ENCODE peak calls at places on chromosomes 13 and 19, in eight cellular contexts. R is colonic mucosa, Q is A673, L is GM23248, H is GM23338, J is mesenchymal stem cell, D is cardiac muscle cell, N is SK-N-SH. W is an unnamed sample. For H3K4me1, the result is how much of the 10 kb centered on the place peaks cover.

GRCh38 chr13:102968572-102969228 is 97.5 kb downstream of the SLC10A2 start:
- DNase-seq in R (no peak), Q (no peak), L (no peak), H (no peak), J (no peak), D (no peak), N (no peak), W (no peak)

GRCh38 chr13:60335531-60335930 is 61.5 kb upstream of the TDRD3 start:
- DNase-seq in R (no peak), Q (peak), L (peak), H (peak), J (peak), D (peak), N (no peak), W (no peak)

GRCh38 chr13:51267581-51267980 is 45.4 kb downstream of the FAM124A start:
- DNase-seq in R (no peak), Q (no peak), L (no peak), H (peak), J (peak), D (no peak), N (no peak), W (no peak)

GRCh38 chr13:42525035-42525504 is 48.9 kb upstream of the TNFSF11 start:
- DNase-seq in R (no peak), Q (no peak), L (peak), H (no peak), J (peak), D (peak), N (no peak), W (no peak)

GRCh38 chr19:14023404-14024235 is 4.3 kb upstream of the RLN3 start:
- DNase-seq in R (peak), Q (peak), L (peak), H (peak), J (peak), D (peak), N (peak), W (no peak)

GRCh38 chr19:7199613-7200533 is 94.3 kb downstream of the INSR start:
- DNase-seq in R (peak), Q (peak), L (no peak), H (no peak), J (peak), D (no peak), N (no peak), W (no peak)

GRCh38 chr19:51029718-51030117 is 3.3 kb upstream of the KLK11 start:
- DNase-seq in R (no peak), Q (peak), L (no peak), H (peak), J (no peak), D (no peak), N (peak), W (no peak)

GRCh38 chr13:60617863-60618733 is 221.1 kb downstream of the TDRD3 start:
- DNase-seq in R (no peak), Q (peak), L (peak), H (peak), J (peak), D (peak), N (no peak), W (no peak)

GRCh38 chr13:45798851-45799250 is 52.7 kb downstream of the SIAH3 start:
- DNase-seq in R (no peak), Q (no peak), L (no peak), H (no peak), J (no peak), D (no peak), N (no peak), W (no peak)

GRCh38 chr13:35470671-35471465 is 5.6 kb downstream of the MAB21L1 start:
- DNase-seq in R (peak), Q (no peak), L (peak), H (peak), J (peak), D (peak), N (peak), W (peak)

GRCh38 chr13:107339209-107339608 is 771.3 kb upstream of the ARGLU1 start:
- DNase-seq in R (no peak), Q (no peak), L (peak), H (peak), J (peak), D (no peak), N (no peak), W (no peak)

GRCh38 chr19:952049-952679 is 26.3 kb downstream of the ARID3A start:
- DNase-seq in R (no peak), Q (no peak), L (no peak), H (no peak), J (no peak), D (no peak), N (no peak), W (no peak)
- H3K4me1 ChIP-seq in R (under half), Q (under half), L (under half), H (under half), J (half or more), D (under half), N (under half), W (under half)

GRCh38 chr13:41060723-41061074 is 610 bp upstream of the WBP4 start:
- DNase-seq in R (peak), Q (peak), L (peak), H (peak), J (peak), D (peak), N (peak), W (peak)
- H3K4me1 ChIP-seq in R (under half), Q (under half), L (half or more), H (under half), J (under half), D (under half), N (under half), W (under half)

GRCh38 chr19:8481191-8481590 is 21.2 kb downstream of the PRAM1 start:
- DNase-seq in R (no peak), Q (no peak), L (no peak), H (no peak), J (no peak), D (no peak), N (no peak), W (no peak)

GRCh38 chr19:8484331-8484894 is 18.0 kb downstream of the PRAM1 start:
- DNase-seq in R (peak), Q (no peak), L (no peak), H (no peak), J (no peak), D (no peak), N (no peak), W (peak)

GRCh38 chr19:8482696-8483095 is 19.7 kb downstream of the PRAM1 start:
- DNase-seq in R (no peak), Q (no peak), L (no peak), H (no peak), J (no peak), D (no peak), N (no peak), W (no peak)

GRCh38 chr19:8481616-8482015 is 20.8 kb downstream of the PRAM1 start:
- DNase-seq in R (no peak), Q (no peak), L (no peak), H (no peak), J (no peak), D (no peak), N (no peak), W (no peak)

GRCh38 chr19:8483165-8483564 is 19.3 kb downstream of the PRAM1 start:
- DNase-seq in R (no peak), Q (no peak), L (no peak), H (no peak), J (no peak), D (no peak), N (no peak), W (no peak)
- H3K4me1 ChIP-seq in R (under half), Q (under half), L (under half), H (under half), J (under half), D (under half), N (under half), W (under half)

DNA sequence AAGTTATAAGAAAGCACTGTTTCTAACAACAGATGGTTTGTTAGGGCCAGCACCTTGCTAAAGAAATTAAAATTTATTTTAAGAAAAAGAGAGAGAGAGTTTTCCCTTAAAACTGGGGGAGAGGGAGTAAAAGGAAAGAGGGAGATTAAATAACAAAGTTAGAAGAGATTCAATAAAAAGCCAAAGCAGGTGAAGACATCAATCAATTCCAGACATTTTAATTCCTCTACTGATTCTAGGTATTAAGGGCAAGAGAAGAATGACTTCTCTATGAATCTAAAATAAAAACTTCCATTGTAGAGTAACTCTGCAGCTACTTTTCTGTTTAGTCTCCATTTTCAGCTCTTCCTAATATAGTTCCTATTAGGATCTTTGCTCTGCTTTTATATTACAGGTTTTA is 58.6 kb downstream of the TBC1D4 start:
- DNase-seq in R (no peak), Q (no peak), L (no peak), H (no peak), J (no peak), D (no peak), N (no peak), W (no peak)
- H3K4me1 ChIP-seq in R (under half), Q (under half), L (under half), H (under half), J (under half), D (under half), N (under half), W (under half)

GRCh38 chr19:29525901-29526729 is at the start of gene VSTM2B:
- DNase-seq in R (no peak), Q (no peak), L (no peak), H (peak), J (no peak), D (no peak), N (peak), W (no peak)

GRCh38 chr19:29528946-29529645 is 3.3 kb downstream of the VSTM2B start:
- DNase-seq in R (no peak), Q (no peak), L (peak), H (peak), J (no peak), D (no peak), N (no peak), W (no peak)

GRCh38 chr19:29526730-29527499 is 1.1 kb downstream of the VSTM2B start:
- DNase-seq in R (no peak), Q (peak), L (peak), H (peak), J (no peak), D (no peak), N (peak), W (no peak)

GRCh38 chr19:29528350-29528945 is 2.7 kb downstream of the VSTM2B start:
- DNase-seq in R (peak), Q (peak), L (peak), H (peak), J (peak), D (peak), N (peak), W (peak)

GRCh38 chr19:29527500-29528328 is 1.9 kb downstream of the VSTM2B start:
- DNase-seq in R (no peak), Q (no peak), L (no peak), H (peak), J (no peak), D (no peak), N (no peak), W (no peak)
- H3K4me1 ChIP-seq in R (under half), Q (under half), L (under half), H (under half), J (under half), D (under half), N (under half), W (under half)

GRCh38 chr19:55602104-55603001 is 2.3 kb downstream of the ZNF524 start:
- DNase-seq in R (no peak), Q (no peak), L (no peak), H (no peak), J (no peak), D (no peak), N (no peak), W (no peak)
- H3K4me1 ChIP-seq in R (under half), Q (under half), L (under half), H (under half), J (under half), D (under half), N (under half), W (under half)

GRCh38 chr19:47512183-47512947 is 2.5 kb downstream of the NAPA start:
- DNase-seq in R (peak), Q (no peak), L (peak), H (no peak), J (peak), D (peak), N (no peak), W (no peak)
- H3K4me1 ChIP-seq in R (under half), Q (under half), L (under half), H (under half), J (under half), D (under half), N (under half), W (under half)